ENCODE peak calls at places on chromosomes 2 and 18, in six cellular contexts. J is brain microvascular endothelial cell, Q is lower lobe of right lung, X is pancreas, N is A549, D is DND-41. W is an unnamed sample.

GRCh38 chr2:226915846-226916360 is 80.0 kb downstream of the RHBDD1 start:
- DNase-seq in J (peak), D (no peak), N (no peak), X (no peak), Q (no peak), W (no peak)

GRCh38 chr2:69889302-69889701 is 4.5 kb upstream of the SNRNP27 start:
- DNase-seq in D (no peak), N (no peak), J (no peak), Q (no peak), X (no peak), W (no peak)

GRCh38 chr2:119650971-119651370 is 28.0 kb upstream of the TMEM177 start:
- DNase-seq in Q (no peak), X (no peak), J (no peak), N (no peak), D (no peak), W (no peak)

GRCh38 chr2:72136933-72137497 is 10.6 kb downstream of the CYP26B1 start:
- DNase-seq in Q (no peak), J (no peak), X (no peak), D (no peak), N (no peak), W (no peak)

GRCh38 chr18:45829896-45830295 is 4.4 kb downstream of the SIGLEC15 start:
- DNase-seq in D (no peak), N (no peak), J (no peak), Q (no peak), X (no peak), W (no peak)

GRCh38 chr18:13216732-13217465 is 1.7 kb upstream of the LDLRAD4 start:
- DNase-seq in X (no peak), N (no peak), Q (no peak), D (peak), J (no peak), W (no peak)

GRCh38 chr18:26697186-26697585 is 148.8 kb upstream of the KCTD1 start:
- DNase-seq in J (no peak), X (no peak), N (no peak), Q (no peak), D (no peak), W (no peak)

GRCh38 chr2:220417503-220417902 is 790.1 kb downstream of the SLC4A3 start:
- DNase-seq in Q (no peak), X (no peak), J (no peak), D (no peak), N (no peak), W (no peak)

GRCh38 chr2:3827673-3828575 is 124.5 kb downstream of the DCDC2C start:
- DNase-seq in Q (no peak), N (peak), X (peak), D (peak), J (peak), W (no peak)

GRCh38 chr18:35137632-35138031 is 96.4 kb downstream of the MAPRE2 start:
- DNase-seq in X (no peak), D (no peak), Q (no peak), J (no peak), N (no peak), W (no peak)

GRCh38 chr2:122062506-122062905 is 307.1 kb downstream of the TSN start:
- DNase-seq in N (no peak), D (no peak), J (no peak), Q (no peak), X (no peak), W (no peak)
- TF ChIP-seq CTCF in N (no peak), D (no peak), J (no peak), Q (no peak), X (no peak), W (no peak)

GRCh38 chr2:101993772-101994171 is 2.0 kb downstream of the IL1R2 start:
- DNase-seq in X (no peak), N (no peak), J (no peak), Q (no peak), D (no peak), W (no peak)
- H3K4me3 ChIP-seq in X (no peak), N (no peak), J (no peak), Q (no peak), D (no peak), W (no peak)

DNA sequence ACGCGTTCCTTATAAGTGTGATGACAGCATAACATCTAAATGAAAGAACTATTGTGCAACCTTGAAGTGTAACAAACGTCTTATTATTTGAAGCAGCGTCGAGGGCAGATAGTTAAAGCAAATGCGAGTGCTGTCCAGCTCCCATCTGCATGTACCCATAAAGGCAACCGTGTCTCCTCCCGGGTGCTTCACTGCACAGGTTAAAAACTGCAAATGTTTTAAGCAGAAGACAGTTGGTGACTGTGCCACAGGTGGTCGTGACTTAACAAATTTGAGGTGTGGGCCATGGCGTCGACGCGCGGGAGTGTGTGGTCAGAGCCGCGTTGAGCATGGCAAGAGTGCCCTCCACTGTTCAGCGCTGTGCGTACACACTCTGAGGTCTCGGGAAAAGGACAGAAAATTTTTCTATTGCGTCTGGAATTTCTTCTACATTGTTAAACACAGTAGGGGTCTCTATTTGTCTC is 6.4 kb downstream of the SALL3 start:
- DNase-seq in Q (no peak), J (no peak), D (peak), X (no peak), N (peak), W (no peak)
- TF ChIP-seq CTCF in Q (peak), J (peak), D (peak), X (no peak), N (peak), W (peak)

DNA sequence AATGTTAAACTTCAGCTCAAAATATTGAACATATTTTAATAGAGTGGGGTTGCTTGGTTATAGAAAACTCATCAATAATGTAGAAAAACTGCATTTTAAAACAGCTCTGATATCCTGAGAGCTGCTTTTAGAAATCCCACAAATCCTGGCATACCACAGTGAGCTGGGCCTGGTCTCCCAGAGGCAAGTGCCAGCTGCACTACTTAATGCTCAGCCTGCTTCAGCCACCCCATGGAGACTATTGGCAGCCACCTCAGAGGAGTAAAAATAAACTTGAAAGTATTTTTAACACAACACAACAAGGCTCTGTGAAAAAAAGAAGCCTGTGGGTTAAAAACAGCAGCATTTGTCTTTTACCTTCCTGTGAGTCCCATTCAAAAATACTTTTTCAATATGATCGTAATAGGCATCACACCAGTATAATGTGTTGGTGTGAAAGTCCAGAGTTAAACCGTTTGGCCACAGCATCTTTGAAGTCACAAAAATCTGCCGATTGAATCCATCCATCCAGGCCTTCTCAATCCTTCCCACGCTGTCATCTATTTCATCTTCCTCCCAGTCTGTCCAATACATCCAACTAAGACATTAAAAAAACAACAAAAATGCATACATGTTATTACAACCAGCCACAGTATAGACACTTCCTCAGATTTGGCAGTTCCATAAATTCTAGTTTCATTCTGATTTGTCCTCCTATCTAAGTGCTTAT is 1115.3 kb downstream of the LRP1B start:
- DNase-seq in J (no peak), Q (no peak), X (no peak), N (no peak), D (no peak), W (no peak)
- H3K4me3 ChIP-seq in J (no peak), Q (no peak), X (no peak), N (no peak), D (no peak), W (no peak)

GRCh38 chr2:237354930-237355329 is 59.0 kb downstream of the COL6A3 start:
- DNase-seq in J (peak), D (no peak), N (no peak), X (no peak), Q (no peak), W (no peak)
- TF ChIP-seq CTCF in J (no peak), D (no peak), N (no peak), X (no peak), Q (no peak), W (no peak)

DNA sequence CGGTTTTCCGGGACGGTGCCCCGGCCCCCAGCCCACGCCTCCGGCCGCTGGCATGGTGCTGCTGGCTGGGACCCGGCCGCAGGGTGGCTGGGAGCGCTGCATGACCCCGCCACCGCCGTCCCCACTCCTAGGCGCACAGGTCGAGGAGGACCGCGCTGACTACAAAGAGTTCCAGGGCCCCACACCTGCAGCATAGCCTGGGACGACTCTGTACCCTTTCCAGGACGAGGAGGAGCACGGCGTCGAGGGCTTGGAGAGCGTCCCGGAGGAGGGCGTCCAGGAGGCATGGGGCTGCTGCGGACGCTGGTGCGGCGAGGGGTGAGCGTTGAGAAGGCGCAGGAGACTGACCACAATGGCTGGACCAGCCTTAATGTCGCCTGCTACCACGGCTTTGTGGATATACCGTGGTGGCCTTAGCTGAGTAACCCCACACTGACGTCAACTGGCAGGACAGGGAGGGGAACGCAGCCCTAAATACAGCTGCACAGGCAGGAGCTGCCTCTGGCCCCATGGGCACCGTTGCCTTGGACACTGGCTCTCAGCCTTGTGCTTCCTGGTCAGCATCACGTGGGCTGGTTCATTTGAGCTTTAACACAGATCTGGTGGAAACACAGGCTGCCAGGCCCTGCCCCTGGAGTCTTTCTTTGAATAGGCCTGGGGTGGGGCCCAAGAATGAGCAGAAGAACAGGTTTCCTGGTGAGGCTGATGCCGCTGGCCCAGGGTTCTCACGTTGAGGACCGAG is 40.9 kb upstream of the TRIM43B start:
- DNase-seq in Q (peak), D (no peak), X (peak), J (no peak), N (no peak), W (no peak)
- H3K4me3 ChIP-seq in Q (peak), D (no peak), X (peak), J (peak), N (no peak), W (no peak)

W was measured in retinal pigment epithelial cell.